ENCODE peak calls at places on chromosomes 6 and 20, in four cellular contexts. V is K562, F is HepG2, Y is H1. L is an unnamed sample.
A peak's percentile ranks its signal among the peaks of the same experiment; 100 is the strongest.

GRCh38 chr6:133854633-133855598 is 34.0 kb upstream of the TCF21 start:
- DNase-seq in V (no peak), F (peak; percentile 20), Y (no peak), L (no peak)

GRCh38 chr6:27553123-27553904 is 80.4 kb upstream of the ZNF184 start:
- DNase-seq in V (peak; percentile 69), F (peak; percentile 76), Y (peak; percentile 73), L (peak; percentile 57)

GRCh38 chr20:48282591-48283228 is 497.4 kb upstream of the SULF2 start:
- DNase-seq in V (peak; percentile 78), F (peak; percentile 35), Y (no peak), L (no peak)

GRCh38 chr20:17155401-17155800 is 71.4 kb upstream of the PCSK2 start:
- DNase-seq in V (no peak), F (no peak), Y (no peak), L (no peak)

GRCh38 chr20:37559312-37560027 is 31.8 kb upstream of the BLCAP start:
- DNase-seq in V (no peak), F (no peak), Y (no peak), L (no peak)

GRCh38 chr6:168031411-168032382 is 34.2 kb downstream of the KIF25 start:
- DNase-seq in V (no peak), F (no peak), Y (no peak), L (peak; percentile 64)

GRCh38 chr20:25148181-25148981 is 47.1 kb upstream of the ENTPD6 start:
- DNase-seq in V (no peak), F (no peak), Y (no peak), L (peak; percentile 51)

GRCh38 chr20:55830124-55830828 is 175.0 kb downstream of the CBLN4 start:
- DNase-seq in V (no peak), F (no peak), Y (no peak), L (no peak)

GRCh38 chr20:61989741-61990140 is 75.9 kb downstream of the TAF4 start:
- DNase-seq in V (no peak), F (no peak), Y (no peak), L (no peak)

GRCh38 chr20:2451939-2452732 is 18.5 kb downstream of the SNRPB start:
- DNase-seq in V (peak; percentile 59), F (peak; percentile 78), Y (no peak), L (peak; percentile 62)

GRCh38 chr6:107493158-107494057 is 3.5 kb downstream of the SOBP start:
- DNase-seq in V (no peak), F (peak; percentile 98), Y (no peak), L (peak; percentile 67)
- TF ChIP-seq MAFK in V (no peak), F (no peak), Y (no peak), L (no peak)

GRCh38 chr6:32971581-32972352 is 3.4 kb downstream of the BRD2 start:
- DNase-seq in V (peak; percentile 87), F (peak; percentile 98), Y (peak; percentile 98), L (peak; percentile 100)
- H3K9ac ChIP-seq in V (peak overlapping the region; percentile 99), F (peak overlapping the region; percentile 100), Y (peak overlapping the region; percentile 93), L (peak overlapping the region; percentile 99)

DNA sequence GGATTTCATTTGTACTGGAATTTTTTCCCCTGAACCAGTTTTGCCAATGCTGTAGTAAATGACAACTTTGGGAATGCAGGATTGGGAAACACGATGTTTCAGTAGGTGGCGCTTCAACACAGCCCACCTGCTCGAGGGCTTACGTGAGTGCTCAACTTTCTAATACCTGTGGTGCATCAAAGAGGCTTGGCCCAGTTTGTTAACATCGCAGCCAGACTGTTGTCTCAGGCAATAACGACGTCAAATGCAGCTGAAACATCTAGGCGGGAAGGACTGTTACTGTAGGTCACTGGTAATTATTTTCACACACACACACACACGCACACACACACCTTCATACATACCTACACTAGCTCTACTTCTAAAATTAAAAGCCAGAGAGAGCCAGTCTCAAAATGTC is 815.5 kb upstream of the SLC35B3 start:
- DNase-seq in V (no peak), F (peak; percentile 16), Y (peak; percentile 34), L (peak; percentile 53)
- TF ChIP-seq MAFK in V (no peak), F (no peak), Y (no peak), L (no peak)

GRCh38 chr6:158229823-158230222 is 61.7 kb downstream of the GTF2H5 start:
- DNase-seq in V (no peak), F (no peak), Y (no peak), L (no peak)
- H3K9ac ChIP-seq in V (no peak overlapping the region), F (no peak overlapping the region), Y (no peak overlapping the region), L (no peak overlapping the region)

GRCh38 chr6:143744593-143745151 is 66.9 kb downstream of the PHACTR2 start:
- DNase-seq in V (no peak), F (peak; percentile 85), Y (no peak), L (peak; percentile 18)

GRCh38 chr6:143745160-143746133 is 67.7 kb downstream of the PHACTR2 start:
- DNase-seq in V (no peak), F (peak; percentile 100), Y (no peak), L (peak; percentile 76)

GRCh38 chr6:143742955-143743255 is 65.1 kb downstream of the PHACTR2 start:
- DNase-seq in V (no peak), F (no peak), Y (no peak), L (no peak)

GRCh38 chr6:143742070-143742954 is 64.5 kb downstream of the PHACTR2 start:
- DNase-seq in V (no peak), F (no peak), Y (no peak), L (no peak)

DNA sequence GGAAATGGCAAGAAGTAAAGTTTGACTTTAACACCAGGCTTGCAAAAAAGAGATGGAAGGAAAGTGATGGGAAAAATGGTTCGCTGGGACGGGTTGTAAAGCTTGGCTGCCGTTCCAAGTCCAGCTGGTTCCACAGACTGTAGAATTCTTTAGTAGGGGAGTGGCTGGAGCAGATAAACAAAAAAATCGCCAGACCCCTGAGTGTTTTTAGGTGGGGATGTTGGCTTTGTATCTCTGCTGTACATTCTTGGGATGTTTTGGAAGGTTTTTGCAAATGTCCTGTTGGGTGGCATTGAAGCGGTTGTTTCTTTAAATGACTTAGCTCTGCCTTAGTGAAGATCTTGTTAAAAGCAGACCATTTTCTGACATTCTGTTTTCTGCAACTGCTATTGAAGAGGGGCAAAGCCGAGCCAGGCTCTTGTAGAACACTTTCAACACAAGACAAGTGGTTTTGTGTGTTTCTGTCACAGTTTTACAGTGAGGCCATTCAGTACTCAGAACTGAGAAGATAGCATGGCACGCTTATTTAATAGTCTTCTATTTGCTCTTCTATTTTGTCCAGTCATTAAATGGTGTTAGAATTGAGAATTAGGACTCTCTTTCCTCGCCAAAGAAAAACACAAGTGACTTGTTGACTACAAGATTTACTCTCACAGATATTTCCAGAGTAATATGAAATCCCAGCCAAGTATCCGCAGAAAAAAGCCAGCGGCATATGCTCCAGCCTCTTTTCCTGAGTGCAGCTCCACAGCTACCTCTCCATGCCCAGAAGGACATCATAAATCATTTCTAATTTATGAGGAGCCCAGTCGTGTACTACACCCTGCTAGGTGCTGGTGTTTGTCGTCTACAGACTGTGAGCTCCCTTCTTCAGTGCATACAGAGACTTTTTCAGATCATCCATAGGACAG is 65.7 kb downstream of the PHACTR2 start:
- DNase-seq in V (no peak), F (peak; percentile 82), Y (no peak), L (peak; percentile 45)
- TF ChIP-seq MAFK in V (no peak), F (no peak), Y (no peak), L (no peak)

GRCh38 chr20:49989234-49990065 is 6.7 kb downstream of the SNAI1 start:
- DNase-seq in V (peak; percentile 28), F (no peak), Y (no peak), L (peak; percentile 87)
- H3K9ac ChIP-seq in V (peak overlapping the region; percentile 63), F (peak overlapping the region; percentile 2), Y (no peak overlapping the region), L (peak overlapping the region; percentile 48)

GRCh38 chr6:165389534-165389933 is 80.1 kb upstream of the C6orf118 start:
- DNase-seq in V (no peak), F (no peak), Y (no peak), L (no peak)
- TF ChIP-seq MAFK in V (no peak), F (no peak), Y (no peak), L (no peak)

GRCh38 chr20:39050555-39050902 is 88.4 kb downstream of the DHX35 start:
- DNase-seq in V (no peak), F (no peak), Y (no peak), L (no peak)
- H3K9ac ChIP-seq in V (peak overlapping the region; percentile 76), F (peak overlapping the region; percentile 75), Y (no peak overlapping the region), L (peak overlapping the region; percentile 64)

DNA sequence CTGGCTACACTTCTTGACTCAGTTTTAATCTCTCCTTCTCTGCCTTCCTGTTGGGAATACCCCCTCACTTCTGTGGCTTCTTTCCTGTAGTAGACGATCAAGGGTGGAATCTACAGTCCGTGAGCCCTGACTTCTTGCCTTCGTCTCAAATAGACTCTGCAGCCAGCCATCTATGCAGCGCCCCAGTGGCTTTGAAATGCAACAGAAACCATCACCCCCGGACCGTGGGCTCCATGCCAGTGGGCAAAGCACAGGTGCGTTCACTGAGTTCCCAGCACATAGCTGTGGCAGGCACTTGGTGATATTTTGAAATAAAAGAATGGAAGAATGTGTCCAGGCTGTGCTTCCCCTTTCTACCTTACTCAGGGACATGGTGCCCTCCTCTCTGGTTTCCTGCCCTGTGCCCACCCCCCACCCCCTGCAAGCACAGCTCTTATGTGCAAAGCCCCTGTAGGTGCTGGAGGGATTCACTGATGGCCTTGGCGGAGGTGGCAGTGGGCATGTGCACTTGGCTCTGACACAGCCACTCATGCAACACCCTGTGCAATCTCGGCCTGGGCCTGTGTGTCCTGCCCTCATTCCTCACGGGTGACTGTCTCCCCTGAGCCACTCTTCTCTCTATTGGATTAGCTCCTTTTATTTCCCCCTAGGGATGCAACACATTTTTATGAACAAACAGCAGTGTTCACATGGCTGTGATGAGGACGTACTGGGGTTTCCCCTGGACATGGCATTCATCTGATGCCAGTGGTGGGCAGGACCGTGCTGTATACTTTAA is 5.5 kb upstream of the CDSN start:
- DNase-seq in V (no peak), F (no peak), Y (no peak), L (peak; percentile 48)
- TF ChIP-seq MAFK in V (no peak), F (no peak), Y (no peak), L (no peak)